ENCODE peak calls at places on chromosomes 4 and X, in ten cellular contexts. K, U, F, S, D, Z, I, G, N and Q are unnamed samples.
A peak's percentile ranks its signal among the peaks of the same experiment; 100 is the strongest.

GRCh38 chr4:42609051-42609450 is 47.9 kb downstream of the ATP8A1 start:
- DNase-seq in K (no peak), U (no peak), F (no peak), S (no peak), D (no peak), Z (no peak), I (no peak), G (no peak), N (no peak), Q (no peak)

GRCh38 chr4:37244583-37245390 is at the start of gene NWD2:
- DNase-seq in K (no peak), U (peak; percentile 6), F (no peak), S (no peak), D (peak; percentile 44), Z (peak; percentile 38), I (no peak), G (peak; percentile 69), N (no peak), Q (peak; percentile 42)

GRCh38 chrX:31132803-31133202 is 61.0 kb upstream of the FTHL17 start:
- DNase-seq in K (no peak), U (no peak), F (no peak), S (no peak), D (no peak), Z (no peak), I (no peak), G (no peak), N (no peak), Q (no peak)

GRCh38 chrX:2697306-2697705 is 6.2 kb downstream of the CD99 start:
- DNase-seq in K (no peak), U (no peak), F (no peak), S (no peak), D (no peak), Z (no peak), I (no peak), G (no peak), N (no peak), Q (no peak)

GRCh38 chrX:31546130-31546529 is 474.3 kb upstream of the FTHL17 start:
- DNase-seq in K (peak; percentile 76), U (peak; percentile 69), F (no peak), S (no peak), D (no peak), Z (no peak), I (no peak), G (no peak), N (no peak), Q (no peak)

GRCh38 chr4:38125816-38126215 is 165.6 kb downstream of the PTTG2 start:
- DNase-seq in K (peak; percentile 60), U (peak; percentile 25), F (no peak), S (no peak), D (no peak), Z (no peak), I (no peak), G (no peak), N (no peak), Q (no peak)

GRCh38 chr4:179399054-179399782 is 1957.0 kb upstream of the AGA start:
- DNase-seq in K (no peak), U (no peak), F (no peak), S (no peak), D (no peak), Z (no peak), I (no peak), G (no peak), N (no peak), Q (no peak)

GRCh38 chr4:86895692-86896488 is 3.7 kb upstream of the C4orf36 start:
- DNase-seq in K (peak; percentile 77), U (peak; percentile 85), F (peak; percentile 53), S (peak; percentile 73), D (no peak), Z (peak; percentile 58), I (peak; percentile 61), G (peak; percentile 28), N (peak; percentile 49), Q (peak; percentile 18)

GRCh38 chr4:94221930-94222329 is 14.3 kb downstream of the SMARCAD1 start:
- DNase-seq in K (no peak), U (no peak), F (no peak), S (no peak), D (no peak), Z (no peak), I (no peak), G (no peak), N (no peak), Q (no peak)

GRCh38 chr4:4791299-4791798 is 68.1 kb upstream of the MSX1 start:
- DNase-seq in K (peak; percentile 8), U (peak; percentile 13), F (no peak), S (no peak), D (no peak), Z (peak; percentile 30), I (no peak), G (no peak), N (no peak), Q (no peak)

GRCh38 chr4:7424553-7425111 is 10.1 kb downstream of the PSAPL1 start:
- DNase-seq in K (no peak), U (no peak), F (no peak), S (no peak), D (peak; percentile 29), Z (peak; percentile 22), I (no peak), G (no peak), N (no peak), Q (no peak)

GRCh38 chr4:29326816-29327215 is 1393.4 kb upstream of the PCDH7 start:
- DNase-seq in K (peak; percentile 14), U (peak; percentile 4), F (no peak), S (no peak), D (no peak), Z (no peak), I (no peak), G (no peak), N (no peak), Q (no peak)

GRCh38 chrX:49001521-49002090 is 458 bp downstream of the GRIPAP1 start:
- DNase-seq in K (peak; percentile 36), U (peak; percentile 41), F (peak; percentile 11), S (peak; percentile 79), D (peak; percentile 50), Z (peak; percentile 65), I (peak; percentile 7), G (peak; percentile 11), N (peak; percentile 71), Q (peak; percentile 5)

GRCh38 chr4:41878991-41879491 is 56.2 kb upstream of the TMEM33 start:
- DNase-seq in K (no peak), U (no peak), F (no peak), S (no peak), D (peak; percentile 51), Z (peak; percentile 68), I (no peak), G (peak; percentile 44), N (no peak), Q (no peak)

GRCh38 chr4:123265443-123265842 is 131.2 kb upstream of the SPRY1 start:
- DNase-seq in K (no peak), U (no peak), F (no peak), S (no peak), D (no peak), Z (no peak), I (no peak), G (no peak), N (no peak), Q (no peak)

GRCh38 chr4:26320159-26320452 is 708 bp upstream of the RBPJ start:
- DNase-seq in K (peak; percentile 28), U (no peak), F (no peak), S (peak; percentile 75), D (no peak), Z (no peak), I (no peak), G (no peak), N (peak; percentile 62), Q (no peak)

GRCh38 chrX:40402771-40403533 is 177.8 kb upstream of the ATP6AP2 start:
- DNase-seq in K (peak; percentile 46), U (peak; percentile 24), F (peak; percentile 4), S (no peak), D (no peak), Z (no peak), I (no peak), G (no peak), N (no peak), Q (no peak)

GRCh38 chr4:118740869-118741268 is 55.7 kb downstream of the METTL14 start:
- DNase-seq in K (no peak), U (peak; percentile 49), F (no peak), S (peak; percentile 58), D (no peak), Z (peak; percentile 10), I (peak; percentile 4), G (no peak), N (peak; percentile 17), Q (no peak)
- TF ChIP-seq CTCF in K (peak; percentile 42), U (peak; percentile 19), F (peak; percentile 70), S (peak; percentile 84), D (peak; percentile 66), Z (peak; percentile 61), I (peak; percentile 9), G (peak; percentile 51), N (peak; percentile 82), Q (peak; percentile 68)

GRCh38 chr4:1236103-1236641 is 12.8 kb downstream of the CTBP1 start:
- DNase-seq in K (no peak), U (no peak), F (no peak), S (no peak), D (no peak), Z (no peak), I (no peak), G (no peak), N (no peak), Q (no peak)
- TF ChIP-seq CTCF in K (no peak), U (no peak), F (no peak), S (no peak), D (no peak), Z (no peak), I (no peak), G (no peak), N (no peak), Q (no peak)

GRCh38 chr4:24060932-24061331 is 171.1 kb upstream of the PPARGC1A start:
- DNase-seq in K (no peak), U (no peak), F (no peak), S (no peak), D (no peak), Z (no peak), I (no peak), G (no peak), N (no peak), Q (no peak)
- TF ChIP-seq CTCF in K (no peak), U (no peak), F (no peak), S (no peak), D (no peak), Z (no peak), I (no peak), G (no peak), N (no peak), Q (no peak)

GRCh38 chr4:147328189-147328588 is 152.7 kb upstream of the EDNRA start:
- DNase-seq in K (no peak), U (no peak), F (no peak), S (no peak), D (no peak), Z (no peak), I (no peak), G (no peak), N (no peak), Q (no peak)

GRCh38 chr4:147327322-147327721 is 153.6 kb upstream of the EDNRA start:
- DNase-seq in K (no peak), U (peak; percentile 24), F (peak; percentile 13), S (no peak), D (no peak), Z (no peak), I (no peak), G (no peak), N (no peak), Q (no peak)

GRCh38 chr4:147328756-147329446 is 152.0 kb upstream of the EDNRA start:
- DNase-seq in K (no peak), U (no peak), F (no peak), S (no peak), D (no peak), Z (no peak), I (no peak), G (no peak), N (no peak), Q (no peak)

GRCh38 chr4:147325566-147325965 is 155.3 kb upstream of the EDNRA start:
- DNase-seq in K (peak; percentile 53), U (no peak), F (no peak), S (no peak), D (no peak), Z (no peak), I (no peak), G (no peak), N (no peak), Q (no peak)

GRCh38 chr4:147326581-147326980 is 154.3 kb upstream of the EDNRA start:
- DNase-seq in K (peak; percentile 88), U (peak; percentile 54), F (no peak), S (no peak), D (no peak), Z (no peak), I (no peak), G (no peak), N (no peak), Q (no peak)
- TF ChIP-seq CTCF in K (no peak), U (no peak), F (no peak), S (no peak), D (no peak), Z (no peak), I (no peak), G (no peak), N (no peak), Q (no peak)